ENCODE peak calls at places on chromosomes 2 and 18, in ten cellular contexts. K, I, E, S, O, B, Q, X, F and Y are unnamed samples.

GRCh38 chr2:217086038-217086522 is 226.2 kb upstream of the TNP1 start:
- DNase-seq in E (peak), O (no peak), K (peak), B (no peak), X (no peak), S (no peak), I (peak), F (no peak), Q (no peak), Y (peak)

GRCh38 chr2:8633735-8634313 is 48.0 kb upstream of the ID2 start:
- DNase-seq in S (no peak), Q (no peak), K (peak), F (no peak), X (no peak), B (peak), O (no peak), I (peak), E (peak), Y (no peak)

GRCh38 chr2:225814554-225814953 is 415.0 kb downstream of the NYAP2 start:
- DNase-seq in O (no peak), X (no peak), B (no peak), F (no peak), I (no peak), Q (no peak), E (no peak), S (no peak), K (no peak), Y (no peak)

GRCh38 chr2:239267411-239267941 is 133.3 kb downstream of the HDAC4 start:
- DNase-seq in O (peak), K (peak), F (peak), X (no peak), Q (peak), S (peak), B (peak), I (peak), E (peak), Y (no peak)

GRCh38 chr18:50665015-50665414 is 105.1 kb downstream of the MAPK4 start:
- DNase-seq in E (no peak), X (no peak), B (no peak), O (no peak), S (no peak), F (no peak), K (no peak), Q (no peak), I (no peak), Y (no peak)

GRCh38 chr2:46848446-46848845 is 67.2 kb downstream of the MCFD2 start:
- DNase-seq in K (peak), I (no peak), X (no peak), F (no peak), B (peak), Q (no peak), E (no peak), O (peak), S (no peak), Y (no peak)

GRCh38 chr2:47271054-47272000 is 116.2 kb upstream of the STPG4 start:
- DNase-seq in K (no peak), X (no peak), Q (no peak), B (no peak), F (no peak), I (no peak), E (no peak), O (peak), S (no peak), Y (peak)

GRCh38 chr2:68423966-68424650 is 43.0 kb downstream of the FBXO48 start:
- DNase-seq in F (no peak), S (no peak), E (no peak), K (no peak), B (no peak), X (no peak), O (no peak), I (no peak), Q (no peak), Y (no peak)

GRCh38 chr2:33020883-33021282 is 74.1 kb downstream of the LTBP1 start:
- DNase-seq in Q (no peak), S (no peak), B (no peak), F (no peak), X (no peak), E (no peak), O (no peak), K (no peak), I (no peak), Y (no peak)

GRCh38 chr2:168740360-168740759 is 62.1 kb upstream of the NOSTRIN start:
- DNase-seq in Q (no peak), S (no peak), X (no peak), E (peak), K (peak), I (no peak), F (no peak), O (no peak), B (no peak), Y (no peak)

GRCh38 chr2:147288131-147288530 is 556.7 kb upstream of the ACVR2A start:
- DNase-seq in B (no peak), F (no peak), O (no peak), X (no peak), Q (no peak), K (no peak), S (peak), I (no peak), E (no peak), Y (no peak)

GRCh38 chr2:118784860-118785259 is 62.6 kb downstream of the EN1 start:
- DNase-seq in Q (no peak), X (no peak), F (no peak), K (no peak), O (no peak), E (no peak), B (no peak), I (no peak), S (no peak), Y (no peak)

GRCh38 chr2:230256735-230257332 is 31.3 kb downstream of the SP140 start:
- DNase-seq in E (no peak), F (no peak), B (no peak), X (no peak), Q (no peak), K (no peak), O (no peak), S (no peak), I (no peak), Y (no peak)

GRCh38 chr18:63073481-63073880 is 246.1 kb downstream of the BCL2 start:
- DNase-seq in Q (no peak), I (no peak), S (no peak), B (no peak), X (no peak), F (no peak), O (no peak), E (no peak), K (no peak), Y (no peak)

GRCh38 chr18:54774423-54774822 is 53.9 kb upstream of the RAB27B start:
- DNase-seq in K (peak), O (no peak), E (peak), S (no peak), B (no peak), I (peak), Q (no peak), F (no peak), X (no peak), Y (no peak)

GRCh38 chr2:128642801-128643200 is 324.1 kb upstream of the HS6ST1 start:
- DNase-seq in E (no peak), O (no peak), S (no peak), X (no peak), B (no peak), F (no peak), K (no peak), Q (no peak), I (no peak), Y (no peak)

GRCh38 chr2:119174216-119174992 is 15.9 kb upstream of the C1QL2 start:
- DNase-seq in B (peak), O (peak), I (no peak), E (no peak), Q (no peak), F (no peak), X (peak), S (peak), K (no peak), Y (no peak)

GRCh38 chr2:231611273-231612198 is 18.9 kb downstream of the TEX44 start:
- DNase-seq in F (no peak), E (peak), O (peak), X (peak), I (peak), S (no peak), B (no peak), K (peak), Q (no peak), Y (peak)

GRCh38 chr2:168343586-168343985 is 96.2 kb upstream of the STK39 start:
- DNase-seq in Q (no peak), O (no peak), E (peak), K (peak), B (no peak), X (no peak), S (no peak), F (no peak), I (no peak), Y (no peak)

GRCh38 chr2:197798187-197798586 is 6.2 kb upstream of the PLCL1 start:
- DNase-seq in O (no peak), Q (no peak), S (no peak), E (no peak), X (no peak), B (no peak), K (no peak), F (no peak), I (no peak), Y (no peak)

GRCh38 chr18:49459404-49460171 is 857 bp downstream of the DYM start:
- DNase-seq in Q (no peak), B (no peak), S (no peak), K (peak), F (no peak), E (peak), X (no peak), I (no peak), O (no peak), Y (peak)

GRCh38 chr2:54048117-54048785 is 67.2 kb upstream of the ACYP2 start:
- DNase-seq in K (peak), B (no peak), O (no peak), I (no peak), Q (no peak), S (no peak), E (no peak), X (no peak), F (no peak), Y (no peak)

GRCh38 chr2:128289439-128289838 is 29.2 kb downstream of the HS6ST1 start:
- DNase-seq in O (no peak), I (peak), Q (no peak), K (no peak), B (peak), X (no peak), E (no peak), S (no peak), F (peak), Y (no peak)

GRCh38 chr18:34219651-34220050 is 5.1 kb downstream of the NOL4 start:
- DNase-seq in F (no peak), E (no peak), O (no peak), Q (no peak), X (no peak), B (no peak), K (no peak), S (no peak), I (no peak), Y (peak)

GRCh38 chr2:135573620-135574019 is 42.3 kb downstream of the R3HDM1 start:
- DNase-seq in F (no peak), I (no peak), B (no peak), O (no peak), X (no peak), Q (no peak), K (no peak), E (no peak), S (no peak), Y (no peak)

GRCh38 chr2:69201243-69201642 is 185.8 kb downstream of the GFPT1 start:
- DNase-seq in K (no peak), B (no peak), S (no peak), O (no peak), Q (no peak), X (no peak), F (no peak), E (no peak), I (no peak), Y (no peak)

GRCh38 chr2:55231546-55232083 is 478 bp downstream of the CLHC1 start:
- DNase-seq in S (no peak), F (no peak), X (no peak), B (no peak), E (peak), I (peak), O (no peak), K (peak), Q (no peak), Y (no peak)

GRCh38 chr2:82795446-82795845 is 1663.6 kb downstream of the SUCLG1 start:
- DNase-seq in I (peak), S (no peak), F (no peak), X (no peak), B (no peak), E (peak), O (no peak), Q (no peak), K (peak), Y (no peak)

GRCh38 chr2:41294331-41294730 is 753.5 kb upstream of the PKDCC start:
- DNase-seq in S (no peak), F (no peak), B (no peak), K (no peak), Q (no peak), X (no peak), I (no peak), O (no peak), E (no peak), Y (no peak)

GRCh38 chr2:58702302-58702696 is 461.2 kb upstream of the FANCL start:
- DNase-seq in K (peak), B (no peak), F (no peak), E (peak), I (no peak), S (no peak), Q (no peak), O (no peak), X (no peak), Y (no peak)

GRCh38 chr2:239687441-239687840 is 286.6 kb upstream of the HDAC4 start:
- DNase-seq in B (no peak), E (no peak), S (no peak), O (peak), X (no peak), Q (peak), I (no peak), K (no peak), F (no peak), Y (no peak)

GRCh38 chr2:177543007-177543760 is 150.6 kb downstream of the AGPS start:
- DNase-seq in Q (no peak), X (no peak), B (no peak), S (no peak), E (peak), O (no peak), F (no peak), I (peak), K (peak), Y (no peak)

GRCh38 chr2:181394741-181395437 is 62.3 kb upstream of the ITGA4 start:
- DNase-seq in F (no peak), Q (no peak), X (no peak), B (no peak), I (no peak), O (no peak), E (no peak), S (no peak), K (no peak), Y (no peak)

GRCh38 chr2:73283545-73284295 is 558 bp downstream of the FBXO41 start:
- DNase-seq in O (no peak), E (no peak), K (no peak), X (peak), F (no peak), I (no peak), Q (peak), B (no peak), S (no peak), Y (no peak)

GRCh38 chr18:35497006-35497333 is 790 bp downstream of the INO80C start:
- DNase-seq in Q (no peak), I (no peak), B (no peak), X (no peak), F (no peak), K (peak), E (peak), O (peak), S (no peak), Y (no peak)

GRCh38 chr18:73093687-73094250 is 226.0 kb upstream of the NETO1 start:
- DNase-seq in I (no peak), F (no peak), E (no peak), X (no peak), Q (no peak), S (no peak), O (no peak), B (no peak), K (peak), Y (no peak)

DNA sequence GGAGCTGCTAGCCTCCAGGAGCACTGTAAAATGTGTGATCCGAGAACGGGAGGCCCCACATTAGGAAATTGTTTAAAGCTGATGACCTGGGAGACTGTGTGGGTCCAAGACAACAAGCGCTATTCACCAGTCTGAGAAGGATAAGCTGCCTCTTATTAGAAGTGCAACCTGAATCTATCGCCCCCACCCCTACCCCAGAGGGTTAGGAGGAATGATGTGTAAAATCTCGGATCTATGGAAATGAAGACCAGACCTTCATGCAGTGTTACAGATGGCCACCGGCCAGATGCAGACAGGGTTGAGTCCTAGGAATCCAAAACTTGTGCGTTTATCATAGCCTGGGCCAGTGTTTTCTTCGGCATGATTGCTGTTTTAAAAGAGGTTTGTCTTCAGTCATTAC is 7.2 kb downstream of the CEP68 start:
- DNase-seq in K (no peak), F (no peak), X (no peak), E (no peak), Q (no peak), I (no peak), B (no peak), S (no peak), O (no peak), Y (no peak)
- H3K27ac ChIP-seq in K (no peak), F (peak), X (no peak), E (no peak), Q (no peak), I (no peak), B (no peak), S (no peak), O (no peak), Y (no peak)

GRCh38 chr2:219417374-219417773 is 803 bp upstream of the DES start:
- DNase-seq in I (no peak), O (no peak), F (peak), S (no peak), X (no peak), K (no peak), B (no peak), E (no peak), Q (no peak), Y (no peak)
- H3K27ac ChIP-seq in I (no peak), O (peak), F (peak), S (no peak), X (no peak), K (no peak), B (no peak), E (no peak), Q (peak), Y (no peak)

GRCh38 chr2:28291811-28292455 is 100.7 kb upstream of the FOSL2 start:
- DNase-seq in X (no peak), F (no peak), I (no peak), B (no peak), S (no peak), E (peak), Q (no peak), K (peak), O (no peak), Y (no peak)
- H3K27ac ChIP-seq in X (no peak), F (no peak), I (peak), B (no peak), S (no peak), E (peak), Q (no peak), K (no peak), O (no peak), Y (no peak)

GRCh38 chr2:153059338-153060052 is 341.1 kb downstream of the ARL6IP6 start:
- DNase-seq in B (no peak), S (no peak), Q (no peak), E (peak), I (peak), X (no peak), O (no peak), K (peak), F (no peak), Y (no peak)
- H3K27ac ChIP-seq in B (no peak), S (no peak), Q (no peak), E (no peak), I (peak), X (peak), O (no peak), K (no peak), F (no peak), Y (no peak)

GRCh38 chr2:31413876-31414550 is 529 bp downstream of the XDH start:
- DNase-seq in Q (no peak), X (no peak), B (no peak), I (no peak), O (no peak), E (no peak), F (no peak), K (no peak), S (no peak), Y (no peak)
- H3K27ac ChIP-seq in Q (peak), X (no peak), B (peak), I (no peak), O (peak), E (no peak), F (no peak), K (no peak), S (no peak), Y (no peak)

GRCh38 chr2:152875832-152876669 is 157.6 kb downstream of the ARL6IP6 start:
- DNase-seq in F (no peak), Q (no peak), S (no peak), X (no peak), E (peak), O (no peak), I (no peak), K (peak), B (no peak), Y (no peak)
- H3K27ac ChIP-seq in F (no peak), Q (no peak), S (no peak), X (peak), E (no peak), O (no peak), I (no peak), K (no peak), B (no peak), Y (no peak)